ENCODE peak calls at places on chromosomes 4 and X, in six cellular contexts. F, J, V, O, P and Y are unnamed samples.

GRCh38 chr4:129264008-129264657 is 168.2 kb downstream of the C4orf33 start:
- DNase-seq in V (no peak), P (no peak), O (no peak), F (no peak), J (no peak), Y (no peak)

GRCh38 chr4:66693694-66694093 is 851.6 kb downstream of the CENPC start:
- DNase-seq in P (no peak), J (peak), F (no peak), V (no peak), O (no peak), Y (no peak)

GRCh38 chrX:22087158-22087557 is 55.0 kb downstream of the PHEX start:
- DNase-seq in V (no peak), J (no peak), P (no peak), O (no peak), F (no peak), Y (no peak)

GRCh38 chr4:113469023-113469390 is 292.5 kb downstream of the CAMK2D start:
- DNase-seq in V (no peak), O (peak), P (no peak), J (no peak), F (peak), Y (no peak)

GRCh38 chrX:72018277-72019112 is 107.8 kb downstream of the NHSL2 start:
- DNase-seq in O (peak), J (peak), V (peak), P (peak), F (peak), Y (peak)

GRCh38 chr4:28014469-28014868 is 1153.8 kb downstream of the STIM2 start:
- DNase-seq in V (no peak), O (no peak), J (no peak), P (no peak), F (no peak), Y (peak)

GRCh38 chr4:118734491-118735205 is 49.5 kb downstream of the METTL14 start:
- DNase-seq in V (no peak), P (no peak), J (peak), O (no peak), F (no peak), Y (no peak)

GRCh38 chr4:126182801-126183200 is 868.0 kb downstream of the FAT4 start:
- DNase-seq in V (no peak), O (no peak), P (no peak), F (no peak), J (no peak), Y (no peak)

GRCh38 chr4:164551713-164552040 is 202.3 kb upstream of the SMIM31 start:
- DNase-seq in J (no peak), V (no peak), O (no peak), P (no peak), F (no peak), Y (no peak)

GRCh38 chrX:91434351-91435168 is at the start of gene PABPC5:
- DNase-seq in F (peak), O (no peak), J (peak), V (peak), P (peak), Y (peak)

GRCh38 chr4:176782794-176783193 is 9.9 kb downstream of the VEGFC start:
- DNase-seq in J (no peak), O (no peak), P (no peak), F (peak), V (no peak), Y (no peak)

GRCh38 chrX:111652719-111653118 is 28.3 kb upstream of the ALG13 start:
- DNase-seq in O (no peak), F (no peak), V (no peak), J (no peak), P (no peak), Y (no peak)

GRCh38 chr4:40305329-40306193 is 29.6 kb upstream of the CHRNA9 start:
- DNase-seq in F (no peak), O (no peak), J (no peak), V (no peak), P (no peak), Y (no peak)

GRCh38 chrX:155768036-155768769 is 112.9 kb upstream of the VAMP7 start:
- DNase-seq in F (peak), O (peak), V (no peak), P (no peak), J (no peak), Y (no peak)

GRCh38 chrX:25072247-25072646 is 56.5 kb upstream of the ARX start:
- DNase-seq in O (no peak), P (no peak), V (no peak), J (no peak), F (no peak), Y (no peak)

GRCh38 chr4:79864470-79865190 is 208.4 kb downstream of the ANTXR2 start:
- DNase-seq in V (no peak), F (no peak), P (no peak), J (peak), O (no peak), Y (no peak)

GRCh38 chr4:37999000-37999745 is 39.0 kb downstream of the PTTG2 start:
- DNase-seq in J (no peak), O (no peak), V (no peak), F (no peak), P (no peak), Y (no peak)

GRCh38 chr4:131091896-131092295 is 1995.9 kb downstream of the C4orf33 start:
- DNase-seq in F (no peak), V (no peak), O (peak), P (no peak), J (peak), Y (no peak)

GRCh38 chrX:136954930-136955329 is 74.4 kb upstream of the RBMX start:
- DNase-seq in J (peak), P (no peak), F (peak), V (no peak), O (peak), Y (no peak)

GRCh38 chrX:154093965-154094364 is 3.6 kb downstream of the MECP2 start:
- DNase-seq in O (no peak), J (no peak), F (no peak), P (no peak), V (no peak), Y (no peak)

GRCh38 chr4:168857546-168858314 is 152.3 kb downstream of the CBR4 start:
- DNase-seq in V (no peak), P (no peak), O (peak), J (peak), F (peak), Y (no peak)

GRCh38 chrX:30489323-30489722 is 88.2 kb downstream of the TASL start:
- DNase-seq in J (no peak), O (peak), V (no peak), P (no peak), F (no peak), Y (no peak)

GRCh38 chr4:7423801-7424552 is 10.8 kb downstream of the PSAPL1 start:
- DNase-seq in F (peak), P (no peak), V (peak), J (peak), O (no peak), Y (peak)

GRCh38 chr4:70315928-70316327 is 18.9 kb upstream of the CABS1 start:
- DNase-seq in F (no peak), O (no peak), J (no peak), V (no peak), P (no peak), Y (no peak)

GRCh38 chr4:169492436-169493163 is 119.8 kb downstream of the NEK1 start:
- DNase-seq in F (peak), O (no peak), P (peak), V (no peak), J (peak), Y (no peak)

GRCh38 chrX:129654652-129655546 is at the start of gene APLN:
- DNase-seq in J (peak), F (peak), V (peak), P (no peak), O (peak), Y (no peak)

GRCh38 chr4:163107754-163108153 is 58.9 kb downstream of the NAF1 start:
- DNase-seq in J (peak), O (no peak), P (no peak), F (peak), V (no peak), Y (no peak)

GRCh38 chr4:79906306-79906705 is 166.7 kb downstream of the ANTXR2 start:
- DNase-seq in O (no peak), V (no peak), P (no peak), F (no peak), J (no peak), Y (no peak)

GRCh38 chr4:44448548-44449443 is at the start of gene KCTD8:
- DNase-seq in P (peak), J (peak), V (peak), O (no peak), F (peak), Y (peak)

GRCh38 chrX:52261125-52261462 is 76.4 kb downstream of the MAGED4 start:
- DNase-seq in O (no peak), V (no peak), P (no peak), F (no peak), J (peak), Y (no peak)

GRCh38 chrX:40148439-40149285 is 50.9 kb upstream of the BCOR start:
- DNase-seq in V (no peak), P (no peak), F (no peak), J (no peak), O (no peak), Y (no peak)